ENCODE peak calls at places on chromosomes 4 and X, in four cellular contexts. B, R, M and L are unnamed samples.

GRCh38 chr4:125359363-125359762 is 44.6 kb downstream of the FAT4 start:
- DNase-seq in B (no peak), R (no peak), M (no peak), L (no peak)

GRCh38 chrX:139924069-139924695 is 8.7 kb downstream of the ATP11C start:
- DNase-seq in B (no peak), R (no peak), M (peak), L (no peak)

GRCh38 chr4:2820216-2820982 is 23.2 kb upstream of the ADD1 start:
- DNase-seq in B (no peak), R (no peak), M (no peak), L (no peak)

GRCh38 chr4:148868207-148868606 is 426.0 kb upstream of the NR3C2 start:
- DNase-seq in B (no peak), R (no peak), M (no peak), L (no peak)

GRCh38 chr4:112172180-112172579 is 26.9 kb downstream of the FAM241A start:
- DNase-seq in B (no peak), R (no peak), M (no peak), L (no peak)

GRCh38 chrX:72307646-72308051 is 1.9 kb upstream of the CITED1 start:
- DNase-seq in B (no peak), R (no peak), M (no peak), L (no peak)

GRCh38 chr4:184437988-184438774 is 36.2 kb downstream of the IRF2 start:
- DNase-seq in B (no peak), R (no peak), M (no peak), L (no peak)

GRCh38 chr4:23811045-23811620 is 78.7 kb downstream of the PPARGC1A start:
- DNase-seq in B (no peak), R (no peak), M (no peak), L (no peak)

GRCh38 chrX:47030339-47030738 is 47.9 kb upstream of the RGN start:
- DNase-seq in B (peak), R (peak), M (peak), L (peak)

GRCh38 chrX:40471965-40472648 is 108.7 kb upstream of the ATP6AP2 start:
- DNase-seq in B (peak), R (peak), M (no peak), L (no peak)

GRCh38 chr4:183165371-183165770 is 66.3 kb downstream of the WWC2 start:
- DNase-seq in B (no peak), R (no peak), M (no peak), L (no peak)

GRCh38 chr4:100417565-100417964 is 100.3 kb downstream of the EMCN start:
- DNase-seq in B (no peak), R (peak), M (no peak), L (no peak)

GRCh38 chr4:173403051-173403450 is 4.1 kb upstream of the SCRG1 start:
- DNase-seq in B (no peak), R (no peak), M (no peak), L (no peak)

GRCh38 chr4:88841635-88842034 is 144.0 kb upstream of the NAP1L5 start:
- DNase-seq in B (no peak), R (peak), M (no peak), L (peak)

GRCh38 chrX:28638775-28639174 is 51.5 kb downstream of the IL1RAPL1 start:
- DNase-seq in B (no peak), R (no peak), M (no peak), L (no peak)

GRCh38 chrX:15761564-15762191 is 23.6 kb downstream of the CA5B start:
- DNase-seq in B (peak), R (no peak), M (peak), L (peak)

GRCh38 chr4:149523039-149523438 is 292.6 kb downstream of the IQCM start:
- DNase-seq in B (no peak), R (peak), M (no peak), L (no peak)

GRCh38 chr4:147924604-147925412 is 192.9 kb downstream of the ARHGAP10 start:
- DNase-seq in B (peak), R (no peak), M (peak), L (no peak)

GRCh38 chr4:54746228-54746627 is 88.5 kb downstream of the KIT start:
- DNase-seq in B (no peak), R (peak), M (no peak), L (no peak)

GRCh38 chr4:150909116-150909515 is 106.0 kb downstream of the LRBA start:
- DNase-seq in B (no peak), R (no peak), M (no peak), L (no peak)

GRCh38 chr4:185719493-185719843 is 92.5 kb downstream of the SORBS2 start:
- DNase-seq in B (no peak), R (no peak), M (no peak), L (no peak)